ENCODE peak calls at places on chromosome 13, in six cellular contexts. E, H, Z, P, Q and C are unnamed samples.

GRCh38 chr13:104597554-104598240 is 1531.5 kb upstream of the SLC10A2 start:
- DNase-seq in E (no peak), H (no peak), Z (no peak), P (no peak), Q (no peak), C (no peak)

GRCh38 chr13:70080030-70080429 is 27.6 kb upstream of the ATXN8OS start:
- DNase-seq in E (no peak), H (no peak), Z (no peak), P (no peak), Q (no peak), C (no peak)

GRCh38 chr13:63449549-63449948 is 2033.9 kb upstream of the PCDH20 start:
- DNase-seq in E (no peak), H (no peak), Z (no peak), P (no peak), Q (no peak), C (no peak)

GRCh38 chr13:45432737-45433380 is 14.7 kb upstream of the SLC25A30 start:
- DNase-seq in E (no peak), H (no peak), Z (no peak), P (no peak), Q (no peak), C (no peak)

GRCh38 chr13:98386632-98387031 is 190.3 kb downstream of the STK24 start:
- DNase-seq in E (no peak), H (no peak), Z (no peak), P (no peak), Q (no peak), C (no peak)

GRCh38 chr13:90632184-90632583 is 715.3 kb upstream of the MIR17HG start:
- DNase-seq in E (no peak), H (no peak), Z (no peak), P (no peak), Q (no peak), C (no peak)

GRCh38 chr13:79434578-79434977 is 28.5 kb upstream of the RBM26 start:
- DNase-seq in E (no peak), H (no peak), Z (no peak), P (no peak), Q (no peak), C (no peak)

GRCh38 chr13:29583073-29583785 is 12.3 kb downstream of the SLC7A1 start:
- DNase-seq in E (no peak), H (no peak), Z (no peak), P (no peak), Q (peak), C (no peak)

GRCh38 chr13:29758591-29759114 is 91.8 kb downstream of the UBL3 start:
- DNase-seq in E (no peak), H (no peak), Z (peak), P (peak), Q (peak), C (peak)

GRCh38 chr13:91142572-91142971 is 204.9 kb upstream of the MIR17HG start:
- DNase-seq in E (no peak), H (no peak), Z (no peak), P (no peak), Q (no peak), C (no peak)

GRCh38 chr13:32783067-32783466 is 196.8 kb downstream of the PDS5B start:
- DNase-seq in E (no peak), H (no peak), Z (no peak), P (no peak), Q (no peak), C (no peak)

GRCh38 chr13:23007430-23007829 is 173.3 kb upstream of the SGCG start:
- DNase-seq in E (no peak), H (no peak), Z (no peak), P (no peak), Q (no peak), C (no peak)

GRCh38 chr13:46964789-46965527 is 68.1 kb upstream of the HTR2A start:
- DNase-seq in E (no peak), H (no peak), Z (no peak), P (no peak), Q (no peak), C (no peak)

DNA sequence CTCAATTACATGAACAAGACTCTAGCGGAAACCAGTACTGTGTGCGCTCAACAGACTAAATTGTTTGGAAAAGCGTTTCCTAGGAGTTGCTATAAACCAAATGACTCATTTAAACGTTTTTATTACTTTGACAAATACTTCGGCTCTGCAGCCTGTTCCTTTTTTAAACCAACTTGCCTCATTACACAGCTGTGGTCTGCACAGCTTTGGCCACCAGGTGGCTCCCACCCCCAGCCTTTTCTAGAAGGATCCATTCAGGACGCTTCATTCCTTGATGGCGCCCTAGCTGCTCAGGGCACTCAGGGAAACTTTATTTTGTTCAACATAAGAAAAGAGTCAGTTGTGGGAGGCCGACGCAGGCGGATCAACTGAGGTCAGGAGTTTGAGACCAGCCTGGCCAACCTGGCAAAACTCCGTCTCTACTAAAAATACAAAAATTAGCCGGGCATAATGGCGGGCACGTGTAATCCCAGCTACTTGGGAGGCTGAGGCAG is 41.0 kb upstream of the XPO4 start:
- DNase-seq in E (peak), H (peak), Z (no peak), P (peak), Q (peak), C (peak)
- TF ChIP-seq POLR2AphosphoS5 in E (no peak), H (no peak), Z (no peak), P (no peak), Q (no peak), C (no peak)

GRCh38 chr13:26951581-26952177 is 191.1 kb upstream of the GPR12 start:
- DNase-seq in E (no peak), H (no peak), Z (no peak), P (peak), Q (no peak), C (no peak)
- TF ChIP-seq POLR2A in E (no peak), H (no peak), Z (no peak), P (no peak), Q (no peak), C (no peak)

DNA sequence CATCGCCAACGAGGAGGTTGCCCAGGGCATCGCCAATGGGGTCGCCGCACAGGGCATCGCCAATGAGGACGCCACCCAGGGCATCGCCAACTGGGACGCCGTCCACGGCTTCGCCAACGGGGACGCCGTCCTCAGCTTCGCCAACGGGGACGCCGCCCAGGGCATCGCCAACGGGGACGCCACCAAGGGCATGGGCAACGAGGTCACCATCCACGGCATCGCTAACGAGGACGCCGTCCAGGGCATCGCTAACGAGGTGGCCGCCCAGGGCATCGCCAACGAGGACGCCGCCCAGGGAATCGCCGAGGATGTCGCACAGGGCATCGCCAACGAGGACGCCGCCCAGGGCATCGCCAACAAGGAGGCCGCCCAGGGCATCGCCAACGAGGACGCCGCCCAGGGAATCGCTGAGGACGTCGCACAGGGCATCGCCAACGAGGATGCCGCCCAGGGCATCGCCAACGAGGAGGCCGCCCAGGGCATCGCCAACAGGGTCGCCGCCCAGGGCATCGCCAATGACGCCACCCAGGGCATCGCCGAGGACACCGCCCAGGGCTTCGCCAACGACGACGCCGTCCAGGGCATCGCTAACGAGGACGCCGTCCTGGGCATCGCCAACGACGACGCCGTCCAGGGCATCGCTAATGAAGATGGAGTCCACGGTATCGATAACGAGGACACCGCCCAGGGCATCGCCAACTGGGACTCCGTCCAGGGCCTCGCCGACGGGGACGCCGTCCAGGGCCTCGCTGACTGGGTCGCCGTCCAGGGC is 945.7 kb downstream of the TUBA3C start:
- DNase-seq in E (no peak), H (no peak), Z (no peak), P (no peak), Q (no peak), C (no peak)
- TF ChIP-seq TAF1 in E (no peak), H (no peak), Z (no peak), P (no peak), Q (no peak), C (no peak)

DNA sequence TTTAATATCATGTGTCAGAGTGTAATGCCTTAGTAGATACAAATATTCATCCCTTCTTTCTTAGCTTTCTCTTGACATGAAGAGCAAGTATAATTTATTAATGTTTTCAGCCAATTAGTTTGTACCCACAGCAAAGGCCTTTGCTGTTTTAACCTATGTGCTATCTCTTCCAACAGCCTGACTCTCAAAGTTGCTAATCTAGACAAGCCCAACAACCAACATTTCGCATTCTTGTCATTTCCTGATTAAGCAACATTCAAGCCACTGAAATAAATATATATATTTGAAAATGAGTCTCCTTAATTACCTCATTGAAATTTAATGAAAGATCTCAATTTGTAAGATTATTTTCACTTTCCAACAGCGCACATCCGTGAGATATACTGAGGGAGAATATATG is 18.5 kb downstream of the EPSTI1 start:
- DNase-seq in E (no peak), H (no peak), Z (no peak), P (no peak), Q (no peak), C (no peak)
- TF ChIP-seq POLR2AphosphoS5 in E (no peak), H (no peak), Z (no peak), P (no peak), Q (no peak), C (no peak)

GRCh38 chr13:108213946-108214345 is 1.4 kb downstream of the LIG4 start:
- DNase-seq in E (no peak), H (no peak), Z (no peak), P (no peak), Q (no peak), C (no peak)

GRCh38 chr13:108218044-108218974 is at the start of gene ABHD13:
- DNase-seq in E (peak), H (peak), Z (peak), P (peak), Q (peak), C (peak)

GRCh38 chr13:108212901-108213300 is 2.4 kb downstream of the LIG4 start:
- DNase-seq in E (no peak), H (no peak), Z (no peak), P (no peak), Q (no peak), C (no peak)

GRCh38 chr13:108214511-108215383 is 589 bp downstream of the LIG4 start:
- DNase-seq in E (no peak), H (peak), Z (no peak), P (no peak), Q (no peak), C (no peak)

DNA sequence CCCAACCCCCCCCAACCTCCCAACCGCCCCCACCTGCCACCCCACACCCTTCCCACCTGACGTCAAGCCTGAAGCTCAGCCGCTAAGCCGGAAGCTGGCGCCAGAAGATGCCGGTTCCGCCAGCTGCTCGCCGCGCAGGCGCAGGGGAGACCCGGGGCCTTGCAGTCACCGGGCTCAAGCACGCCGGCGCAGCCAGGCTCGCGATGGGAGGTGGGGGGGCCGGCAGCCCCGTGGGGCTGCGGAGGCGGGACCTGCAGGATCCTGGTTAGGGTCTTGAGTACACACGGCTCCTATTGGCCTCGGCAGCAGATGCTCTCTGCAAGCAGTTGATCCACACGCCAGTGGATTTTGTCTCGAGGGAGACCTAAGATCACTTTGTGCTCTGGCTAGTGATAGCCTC is at the start of gene LIG4:
- DNase-seq in E (peak), H (peak), Z (peak), P (peak), Q (peak), C (peak)
- TF ChIP-seq POLR2A in E (peak), H (no peak), Z (no peak), P (peak), Q (peak), C (peak)

DNA sequence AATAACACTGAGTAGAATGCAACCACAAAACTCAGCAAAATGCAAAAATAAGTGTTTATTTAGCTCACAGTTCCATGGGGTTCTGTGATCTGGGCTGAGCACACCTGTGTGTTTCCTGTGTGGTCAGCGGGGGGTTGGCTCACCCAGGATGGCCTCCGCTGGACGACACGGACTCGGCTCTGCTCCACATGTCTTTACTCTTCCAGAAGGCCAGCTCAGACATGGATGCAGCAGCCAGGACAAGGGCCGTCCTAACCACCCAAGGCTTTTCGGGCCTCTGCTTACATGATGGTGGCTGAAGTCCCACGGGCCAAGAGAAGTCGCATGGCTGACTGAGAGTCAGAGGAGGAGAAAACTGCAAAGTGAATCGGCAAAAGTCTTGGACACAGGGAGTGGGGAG is 153.5 kb upstream of the IRS2 start:
- DNase-seq in E (no peak), H (no peak), Z (no peak), P (no peak), Q (no peak), C (no peak)
- TF ChIP-seq TAF1 in E (no peak), H (no peak), Z (no peak), P (no peak), Q (no peak), C (no peak)

GRCh38 chr13:75178436-75178835 is 303.5 kb downstream of the TBC1D4 start:
- DNase-seq in E (no peak), H (no peak), Z (no peak), P (no peak), Q (no peak), C (no peak)

GRCh38 chr13:75186384-75186783 is 295.6 kb downstream of the TBC1D4 start:
- DNase-seq in E (no peak), H (no peak), Z (no peak), P (no peak), Q (no peak), C (no peak)

GRCh38 chr13:75180805-75181455 is 301.0 kb downstream of the TBC1D4 start:
- DNase-seq in E (no peak), H (no peak), Z (no peak), P (no peak), Q (no peak), C (no peak)

GRCh38 chr13:75181906-75182305 is 300.1 kb downstream of the TBC1D4 start:
- DNase-seq in E (no peak), H (no peak), Z (no peak), P (no peak), Q (no peak), C (no peak)
- TF ChIP-seq POLR2AphosphoS5 in E (no peak), H (no peak), Z (no peak), P (no peak), Q (no peak), C (no peak)

DNA sequence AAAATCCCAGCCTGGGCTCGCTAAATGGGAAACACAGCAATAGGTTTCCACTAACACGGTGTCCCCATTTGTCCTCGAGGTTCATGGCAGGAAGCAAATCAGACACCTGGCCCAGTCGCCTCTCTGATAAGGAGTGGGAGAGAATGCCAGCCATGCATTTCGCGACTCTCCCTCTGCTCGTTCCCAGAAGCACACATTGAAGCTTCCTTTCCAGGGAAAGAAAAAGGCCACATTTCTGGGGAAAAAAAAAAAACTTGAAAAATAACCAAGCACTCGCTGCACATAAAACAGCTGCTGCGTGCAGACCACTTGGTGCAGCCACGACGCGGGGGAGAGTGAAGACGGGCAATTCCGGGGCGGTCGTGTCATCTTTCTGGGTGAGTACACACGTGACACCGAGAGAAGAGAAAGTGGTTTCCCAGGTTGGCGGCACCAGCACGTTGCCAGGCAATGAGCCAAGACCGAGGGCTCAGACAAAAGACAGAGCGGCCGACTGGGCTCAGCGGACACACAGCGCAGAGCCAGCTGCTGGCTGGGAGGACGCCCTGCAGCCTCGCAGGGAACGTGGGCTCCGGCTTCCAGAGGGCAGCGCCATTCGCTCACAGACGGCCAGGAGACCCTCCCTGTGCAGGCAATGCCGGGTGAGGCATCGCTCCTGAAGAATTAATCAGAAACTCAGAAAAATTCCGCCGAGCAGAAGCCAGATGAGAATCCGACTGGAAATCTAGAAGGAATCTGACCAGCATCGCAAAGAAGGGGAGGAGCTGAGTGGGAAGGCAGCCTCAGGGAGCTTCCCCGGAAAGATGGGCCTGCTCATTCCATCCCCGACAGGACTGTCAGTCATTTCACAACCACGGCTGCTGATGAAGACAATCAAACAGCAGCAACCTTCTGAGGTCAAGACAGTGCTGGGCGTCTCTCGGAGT is 83.2 kb upstream of the IRS2 start:
- DNase-seq in E (no peak), H (no peak), Z (no peak), P (no peak), Q (peak), C (no peak)
- TF ChIP-seq POLR2A in E (no peak), H (no peak), Z (no peak), P (no peak), Q (no peak), C (no peak)